ENCODE peak calls at places on chromosomes 11 and 22, in five cellular contexts. One of them, this sample, is unnamed. For H3K36me3, the result is how much of the 10 kb centered on the place peaks cover.

GRCh38 chr22:47089796-47090460 is 327.5 kb downstream of the TBC1D22A start:
- DNase-seq in cardiac muscle cell: no peak
- DNase-seq in Caco-2: no peak
- DNase-seq in DND-41: no peak
- DNase-seq in PC-3: no peak
- DNase-seq in this sample: no peak

GRCh38 chr11:122732342-122733300 is 77.1 kb downstream of the UBASH3B start:
- DNase-seq in cardiac muscle cell: no peak
- DNase-seq in Caco-2: peak
- DNase-seq in DND-41: no peak
- DNase-seq in PC-3: peak
- DNase-seq in this sample: no peak

GRCh38 chr11:64025205-64025604 is 10.5 kb upstream of the FLRT1 start:
- DNase-seq in cardiac muscle cell: no peak
- DNase-seq in Caco-2: no peak
- DNase-seq in DND-41: no peak
- DNase-seq in PC-3: no peak
- DNase-seq in this sample: no peak

GRCh38 chr22:24736526-24737050 is 37.9 kb downstream of the PIWIL3 start:
- DNase-seq in cardiac muscle cell: no peak
- DNase-seq in Caco-2: no peak
- DNase-seq in DND-41: no peak
- DNase-seq in PC-3: no peak
- DNase-seq in this sample: no peak

GRCh38 chr22:22248878-22249277 is 4.3 kb downstream of the VPREB1 start:
- DNase-seq in cardiac muscle cell: no peak
- DNase-seq in Caco-2: no peak
- DNase-seq in DND-41: peak
- DNase-seq in PC-3: no peak
- DNase-seq in this sample: no peak

GRCh38 chr11:62295504-62295903 is 3.4 kb downstream of the SCGB1D4 start:
- DNase-seq in cardiac muscle cell: peak
- DNase-seq in Caco-2: peak
- DNase-seq in DND-41: peak
- DNase-seq in PC-3: peak
- DNase-seq in this sample: no peak

GRCh38 chr22:24190159-24190540 is 8.9 kb downstream of the SUSD2 start:
- DNase-seq in cardiac muscle cell: no peak
- DNase-seq in Caco-2: no peak
- DNase-seq in DND-41: no peak
- DNase-seq in PC-3: no peak
- DNase-seq in this sample: no peak

GRCh38 chr11:111308140-111308539 is 9.8 kb downstream of the POU2AF3 start:
- DNase-seq in cardiac muscle cell: peak
- DNase-seq in Caco-2: no peak
- DNase-seq in DND-41: no peak
- DNase-seq in PC-3: no peak
- DNase-seq in this sample: no peak

GRCh38 chr22:19902245-19902699 is 39.3 kb upstream of the COMT start:
- DNase-seq in cardiac muscle cell: no peak
- DNase-seq in Caco-2: no peak
- DNase-seq in DND-41: no peak
- DNase-seq in PC-3: no peak
- DNase-seq in this sample: no peak

GRCh38 chr22:49753276-49753884 is 74.3 kb downstream of the BRD1 start:
- DNase-seq in cardiac muscle cell: no peak
- DNase-seq in Caco-2: no peak
- DNase-seq in DND-41: no peak
- DNase-seq in PC-3: no peak
- DNase-seq in this sample: peak

GRCh38 chr11:124953753-124954624 is at the start of gene CCDC15:
- DNase-seq in cardiac muscle cell: peak
- DNase-seq in Caco-2: peak
- DNase-seq in DND-41: peak
- DNase-seq in PC-3: peak
- DNase-seq in this sample: peak

GRCh38 chr11:64694821-64695365 is 28.1 kb downstream of the NRXN2 start:
- DNase-seq in cardiac muscle cell: no peak
- DNase-seq in Caco-2: no peak
- DNase-seq in DND-41: peak
- DNase-seq in PC-3: no peak
- DNase-seq in this sample: no peak

GRCh38 chr22:28043269-28043668 is 124.2 kb upstream of the PITPNB start:
- DNase-seq in cardiac muscle cell: no peak
- DNase-seq in Caco-2: no peak
- DNase-seq in DND-41: no peak
- DNase-seq in PC-3: no peak
- DNase-seq in this sample: no peak

GRCh38 chr11:123161386-123161785 is 33.7 kb downstream of the CLMP start:
- DNase-seq in cardiac muscle cell: peak
- DNase-seq in Caco-2: no peak
- DNase-seq in DND-41: no peak
- DNase-seq in PC-3: no peak
- DNase-seq in this sample: no peak

GRCh38 chr22:40415531-40416266 is 45.3 kb downstream of the SGSM3 start:
- DNase-seq in cardiac muscle cell: peak
- DNase-seq in Caco-2: no peak
- DNase-seq in DND-41: no peak
- DNase-seq in PC-3: no peak
- DNase-seq in this sample: no peak

GRCh38 chr11:27611946-27612455 is 88.3 kb downstream of the BDNF start:
- DNase-seq in cardiac muscle cell: no peak
- DNase-seq in Caco-2: no peak
- DNase-seq in DND-41: no peak
- DNase-seq in PC-3: no peak
- DNase-seq in this sample: no peak

GRCh38 chr11:26243426-26243825 is 88.5 kb upstream of the ANO3 start:
- DNase-seq in cardiac muscle cell: no peak
- DNase-seq in Caco-2: no peak
- DNase-seq in DND-41: no peak
- DNase-seq in PC-3: peak
- DNase-seq in this sample: no peak

GRCh38 chr22:39130892-39131855 is 21.3 kb downstream of the CBX7 start:
- DNase-seq in cardiac muscle cell: no peak
- DNase-seq in Caco-2: no peak
- DNase-seq in DND-41: no peak
- DNase-seq in PC-3: no peak
- DNase-seq in this sample: no peak

GRCh38 chr11:47378011-47378835 is at the start of gene SPI1:
- DNase-seq in cardiac muscle cell: no peak
- DNase-seq in Caco-2: no peak
- DNase-seq in DND-41: no peak
- DNase-seq in PC-3: no peak
- DNase-seq in this sample: no peak

GRCh38 chr11:13216019-13217006 is 61.3 kb upstream of the BMAL1 start:
- DNase-seq in cardiac muscle cell: peak
- DNase-seq in Caco-2: no peak
- DNase-seq in DND-41: no peak
- DNase-seq in PC-3: peak
- DNase-seq in this sample: no peak

GRCh38 chr11:92227233-92227593 is 2.6 kb downstream of the FAT3 start:
- DNase-seq in cardiac muscle cell: no peak
- DNase-seq in Caco-2: no peak
- DNase-seq in DND-41: no peak
- DNase-seq in PC-3: no peak
- DNase-seq in this sample: no peak

GRCh38 chr11:108697872-108698473 is 33.1 kb downstream of the DDX10 start:
- DNase-seq in cardiac muscle cell: peak
- DNase-seq in Caco-2: peak
- DNase-seq in DND-41: peak
- DNase-seq in PC-3: peak
- DNase-seq in this sample: peak

GRCh38 chr22:46055176-46055850 is 78.4 kb upstream of the WNT7B start:
- DNase-seq in cardiac muscle cell: no peak
- DNase-seq in Caco-2: no peak
- DNase-seq in DND-41: no peak
- DNase-seq in PC-3: peak
- DNase-seq in this sample: no peak

GRCh38 chr22:46054878-46055158 is 77.9 kb upstream of the WNT7B start:
- DNase-seq in cardiac muscle cell: no peak
- DNase-seq in Caco-2: no peak
- DNase-seq in DND-41: no peak
- DNase-seq in PC-3: no peak
- DNase-seq in this sample: no peak

GRCh38 chr22:46056169-46057041 is 79.4 kb upstream of the WNT7B start:
- DNase-seq in cardiac muscle cell: no peak
- DNase-seq in Caco-2: no peak
- DNase-seq in DND-41: no peak
- DNase-seq in PC-3: peak
- DNase-seq in this sample: no peak

GRCh38 chr22:46057206-46057605 is 80.2 kb upstream of the WNT7B start:
- DNase-seq in cardiac muscle cell: no peak
- DNase-seq in Caco-2: no peak
- DNase-seq in DND-41: no peak
- DNase-seq in PC-3: peak
- DNase-seq in this sample: no peak

GRCh38 chr22:46055851-46056168 is 78.8 kb upstream of the WNT7B start:
- DNase-seq in cardiac muscle cell: no peak
- DNase-seq in Caco-2: no peak
- DNase-seq in DND-41: no peak
- DNase-seq in PC-3: no peak
- DNase-seq in this sample: no peak
- TF ChIP-seq CTCF in cardiac muscle cell: no peak
- TF ChIP-seq CTCF in Caco-2: no peak
- TF ChIP-seq CTCF in DND-41: no peak
- TF ChIP-seq CTCF in PC-3: no peak
- TF ChIP-seq CTCF in this sample: no peak

GRCh38 chr11:80929406-80929805 is 1488.6 kb upstream of the TENM4 start:
- DNase-seq in cardiac muscle cell: no peak
- DNase-seq in Caco-2: no peak
- DNase-seq in DND-41: no peak
- DNase-seq in PC-3: no peak
- DNase-seq in this sample: no peak

GRCh38 chr11:80925291-80925690 is 1484.5 kb upstream of the TENM4 start:
- DNase-seq in cardiac muscle cell: peak
- DNase-seq in Caco-2: no peak
- DNase-seq in DND-41: no peak
- DNase-seq in PC-3: no peak
- DNase-seq in this sample: no peak

DNA sequence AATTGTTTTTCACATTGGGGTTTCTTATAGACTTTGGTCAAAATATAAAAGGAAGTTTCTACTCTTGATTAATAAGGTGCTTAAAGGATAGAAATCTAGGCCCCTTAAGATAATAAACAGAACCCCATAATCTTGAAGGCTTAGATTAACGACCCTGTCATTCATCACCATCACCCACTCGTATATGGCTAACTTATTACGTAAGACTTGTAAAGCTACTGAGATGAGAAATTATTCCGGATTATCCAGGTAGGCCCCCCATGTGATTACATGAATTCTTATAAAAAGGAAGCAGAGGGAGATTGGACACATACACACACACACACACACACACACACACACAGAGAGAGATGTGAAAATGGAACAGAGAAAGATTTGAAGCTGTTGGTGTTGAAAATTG is 1489.2 kb upstream of the TENM4 start:
- DNase-seq in cardiac muscle cell: no peak
- DNase-seq in Caco-2: no peak
- DNase-seq in DND-41: no peak
- DNase-seq in PC-3: no peak
- DNase-seq in this sample: no peak
- H3K36me3 ChIP-seq in cardiac muscle cell: under half
- H3K36me3 ChIP-seq in Caco-2: under half
- H3K36me3 ChIP-seq in DND-41: under half
- H3K36me3 ChIP-seq in PC-3: under half
- H3K36me3 ChIP-seq in this sample: under half

GRCh38 chr11:130315354-130315970 is 745 bp upstream of the ZBTB44 start:
- DNase-seq in cardiac muscle cell: peak
- DNase-seq in Caco-2: peak
- DNase-seq in DND-41: peak
- DNase-seq in PC-3: no peak
- DNase-seq in this sample: peak
- TF ChIP-seq CTCF in cardiac muscle cell: no peak
- TF ChIP-seq CTCF in Caco-2: no peak
- TF ChIP-seq CTCF in DND-41: peak
- TF ChIP-seq CTCF in PC-3: no peak
- TF ChIP-seq CTCF in this sample: peak

DNA sequence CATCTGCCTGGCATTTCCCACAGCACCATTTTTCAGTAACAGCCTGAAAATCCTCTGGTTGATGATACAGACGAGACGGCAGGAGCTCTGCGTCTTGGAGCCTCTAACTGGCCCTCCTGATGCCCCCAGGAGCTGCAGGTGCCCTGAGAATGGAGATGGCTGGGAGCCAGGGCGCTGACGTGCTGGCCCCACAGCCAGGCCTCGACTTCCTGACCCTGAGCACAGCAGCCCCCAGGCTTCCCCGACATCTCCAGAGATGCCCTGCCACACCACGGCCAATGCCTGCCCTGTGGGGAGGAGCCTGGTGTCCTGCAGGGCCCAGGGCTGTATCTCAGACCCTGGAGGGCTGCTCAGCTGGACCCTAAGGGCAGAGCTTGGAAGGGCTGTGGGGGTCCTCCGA is 21.5 kb downstream of the TOLLIP start:
- DNase-seq in cardiac muscle cell: no peak
- DNase-seq in Caco-2: no peak
- DNase-seq in DND-41: no peak
- DNase-seq in PC-3: no peak
- DNase-seq in this sample: no peak
- H3K36me3 ChIP-seq in cardiac muscle cell: under half
- H3K36me3 ChIP-seq in Caco-2: under half
- H3K36me3 ChIP-seq in DND-41: half or more
- H3K36me3 ChIP-seq in PC-3: under half
- H3K36me3 ChIP-seq in this sample: under half

DNA sequence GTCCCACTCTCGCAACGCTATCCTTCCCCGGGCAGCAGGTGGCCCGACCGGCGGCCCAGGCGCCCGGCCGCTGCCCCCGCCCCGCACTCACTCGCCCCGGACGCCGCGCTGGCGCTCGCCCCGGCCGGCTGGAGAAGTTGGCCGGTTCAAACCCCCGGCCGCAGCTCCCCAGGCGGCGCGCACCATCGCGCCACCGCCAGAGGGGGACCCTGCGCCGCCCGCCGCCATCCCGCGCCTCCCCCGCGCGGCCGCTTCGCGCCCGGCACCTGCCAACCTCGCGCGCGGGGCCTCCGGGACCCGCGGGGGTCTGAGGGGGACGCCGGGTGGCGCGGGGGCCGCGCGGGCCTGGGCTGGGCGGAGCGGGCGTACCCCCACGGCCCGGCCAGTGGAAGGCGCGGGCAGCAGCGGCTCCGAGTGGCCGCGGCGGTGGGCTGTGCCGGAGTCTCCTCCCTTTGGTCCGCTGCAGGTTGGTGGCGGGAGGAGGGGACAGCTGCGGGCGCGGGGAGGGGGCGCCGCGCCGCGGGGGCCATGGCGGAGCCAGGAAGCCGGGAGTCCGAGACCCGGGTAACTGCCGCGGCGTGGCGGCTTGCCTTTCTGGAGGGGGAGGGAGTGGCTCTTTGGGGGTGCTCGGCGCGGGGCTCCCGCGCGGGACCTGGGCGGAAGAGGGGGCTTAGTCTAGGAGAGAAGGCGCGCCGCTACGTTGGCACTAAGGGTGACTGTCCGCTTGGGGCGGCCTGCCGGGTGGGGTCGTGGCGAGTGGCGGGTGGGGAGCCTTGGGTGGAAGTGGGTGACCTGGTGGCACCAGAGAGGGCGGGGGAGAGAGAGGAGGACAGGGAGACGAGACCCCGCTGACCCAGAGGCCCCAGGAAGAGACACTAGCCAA is at the start of the genes MPST and TST:
- DNase-seq in cardiac muscle cell: peak
- DNase-seq in Caco-2: peak
- DNase-seq in DND-41: no peak
- DNase-seq in PC-3: peak
- DNase-seq in this sample: peak
- TF ChIP-seq CTCF in cardiac muscle cell: no peak
- TF ChIP-seq CTCF in Caco-2: peak
- TF ChIP-seq CTCF in DND-41: no peak
- TF ChIP-seq CTCF in PC-3: no peak
- TF ChIP-seq CTCF in this sample: no peak

This sample was measured in CD8-positive, alpha-beta T cell.